ENCODE peak calls at places on chromosomes 11 and 22, in five cellular contexts. X is BE2C, N is dermis blood vessel endothelial cell, W is esophagus muscularis mucosa, M is kidney glomerular epithelial cell. C is an unnamed sample.
A peak's percentile ranks its signal among the peaks of the same experiment; 100 is the strongest.

GRCh38 chr22:35506259-35506570 is 34.4 kb upstream of the RASD2 start:
- DNase-seq in X (no peak), M (no peak), N (no peak), W (no peak), C (no peak)

GRCh38 chr11:119306373-119306890 is 10.5 kb downstream of the MCAM start:
- DNase-seq in M (no peak), W (no peak), N (peak; percentile 62), X (no peak), C (no peak)

GRCh38 chr11:45045692-45046471 is 95.2 kb upstream of the TP53I11 start:
- DNase-seq in X (no peak), N (peak; percentile 67), M (peak; percentile 30), W (no peak), C (peak; percentile 7)

GRCh38 chr11:71396548-71397123 is 51.6 kb downstream of the DHCR7 start:
- DNase-seq in M (no peak), X (no peak), W (no peak), N (no peak), C (no peak)

GRCh38 chr22:35631597-35631996 is 14.5 kb upstream of the MB start:
- DNase-seq in N (peak; percentile 60), M (no peak), X (peak; percentile 63), W (no peak), C (no peak)

GRCh38 chr11:68214173-68215086 is 1.3 kb upstream of the KMT5B start:
- DNase-seq in M (no peak), N (no peak), W (no peak), X (peak; percentile 32), C (no peak)

GRCh38 chr11:25890626-25891250 is 441.2 kb upstream of the ANO3 start:
- DNase-seq in X (no peak), M (peak; percentile 82), W (no peak), N (no peak), C (no peak)

GRCh38 chr11:70650075-70650909 is 252.0 kb downstream of the CTTN start:
- DNase-seq in N (peak; percentile 83), M (peak; percentile 66), W (no peak), X (no peak), C (peak; percentile 23)

GRCh38 chr11:94834931-94835330 is 66.8 kb downstream of the AMOTL1 start:
- DNase-seq in M (no peak), X (no peak), N (peak; percentile 7), W (no peak), C (no peak)

GRCh38 chr22:20206709-20207215 is 55.9 kb upstream of the CCDC188 start:
- DNase-seq in N (peak; percentile 40), X (no peak), W (no peak), M (no peak), C (no peak)

GRCh38 chr11:126063510-126063858 is 818 bp upstream of the CDON start:
- DNase-seq in X (no peak), W (no peak), N (no peak), M (no peak), C (no peak)

GRCh38 chr11:13110929-13111812 is 102.1 kb downstream of the RASSF10 start:
- DNase-seq in W (no peak), X (peak; percentile 54), M (peak; percentile 77), N (peak; percentile 95), C (peak; percentile 72)

GRCh38 chr22:24969588-24970301 is 17.2 kb downstream of the KIAA1671 start:
- DNase-seq in M (no peak), N (peak; percentile 83), X (peak; percentile 85), W (no peak), C (no peak)

GRCh38 chr11:47786373-47786772 is 19.2 kb upstream of the FNBP4 start:
- DNase-seq in N (no peak), W (no peak), X (peak; percentile 24), M (no peak), C (no peak)

GRCh38 chr11:119618208-119618909 is 110.6 kb downstream of the NECTIN1 start:
- DNase-seq in M (no peak), W (no peak), N (peak; percentile 89), X (no peak), C (no peak)

GRCh38 chr11:4203603-4204360 is 109.2 kb downstream of the RRM1 start:
- DNase-seq in N (no peak), X (no peak), W (no peak), M (no peak), C (no peak)

GRCh38 chr11:33670250-33671011 is 30.2 kb downstream of the C11orf91 start:
- DNase-seq in W (no peak), X (no peak), M (no peak), N (no peak), C (no peak)

GRCh38 chr11:22441831-22442230 is 103.7 kb downstream of the SLC17A6 start:
- DNase-seq in X (no peak), W (no peak), M (no peak), N (no peak), C (no peak)

GRCh38 chr11:134486106-134486505 is 74.1 kb upstream of the B3GAT1 start:
- DNase-seq in M (no peak), N (no peak), W (no peak), X (no peak), C (no peak)

GRCh38 chr11:47057374-47057773 is 119.3 kb downstream of the ARFGAP2 start:
- DNase-seq in N (no peak), M (no peak), X (no peak), W (no peak), C (no peak)

GRCh38 chr11:116357769-116358544 is 414.8 kb downstream of the BUD13 start:
- DNase-seq in N (peak; percentile 75), M (no peak), W (no peak), X (no peak), C (no peak)

GRCh38 chr11:28615542-28615941 is 507.4 kb downstream of the METTL15 start:
- DNase-seq in X (no peak), N (no peak), M (no peak), W (no peak), C (no peak)

GRCh38 chr11:64083681-64084080 is 48.0 kb downstream of the FLRT1 start:
- DNase-seq in M (no peak), N (no peak), X (no peak), W (no peak), C (no peak)

GRCh38 chr11:14342906-14343305 is 16.1 kb downstream of the RRAS2 start:
- DNase-seq in X (no peak), M (no peak), N (no peak), W (no peak), C (no peak)

GRCh38 chr11:134905966-134906955 is 494.2 kb upstream of the B3GAT1 start:
- DNase-seq in X (no peak), M (no peak), N (no peak), W (peak; percentile 91), C (no peak)

GRCh38 chr11:70788247-70789022 is 390.1 kb downstream of the CTTN start:
- DNase-seq in N (peak; percentile 89), X (no peak), W (no peak), M (peak; percentile 61), C (peak; percentile 73)

GRCh38 chr22:39117585-39118191 is 20.6 kb downstream of the APOBEC3H start:
- DNase-seq in M (no peak), X (peak; percentile 68), N (peak; percentile 70), W (no peak), C (no peak)

GRCh38 chr11:64148200-64148916 is 17.6 kb downstream of the MACROD1 start:
- DNase-seq in M (peak; percentile 71), W (no peak), X (peak; percentile 82), N (peak; percentile 84), C (peak; percentile 12)

GRCh38 chr22:50606126-50606525 is 5.5 kb downstream of the MAPK8IP2 start:
- DNase-seq in X (no peak), W (no peak), N (no peak), M (no peak), C (no peak)